ENCODE peak calls at places on chromosomes 4 and X, in eight cellular contexts. L is WTC11; J is activated T-helper 9 cell treated with anti-CD3 and anti-CD28 coated beads, Interleukin-2, amount 50 U/mL, for 16 hours; T is GM23338; U is hypothalamus; B is activated CD4-positive, alpha-beta T cell treated with anti-CD3 and anti-CD28 coated beads for 4 hours; D is iris pigment epithelial cell; Z is amniotic epithelial cell. K is an unnamed sample.

GRCh38 chrX:152165033-152165743 is 26.8 kb upstream of the MAGEA10 start:
- DNase-seq in L (no peak), J (no peak), T (no peak), U (no peak), B (no peak), D (no peak), Z (no peak), K (no peak)

GRCh38 chr4:132383571-132384199 is 765.4 kb upstream of the PCDH10 start:
- DNase-seq in L (no peak), J (no peak), T (no peak), U (no peak), B (no peak), D (peak; percentile 49), Z (peak; percentile 82), K (no peak)

GRCh38 chrX:39601193-39602085 is 496.3 kb downstream of the BCOR start:
- DNase-seq in L (no peak), J (no peak), T (no peak), U (no peak), B (no peak), D (no peak), Z (no peak), K (peak; percentile 24)

GRCh38 chr4:129358571-129358970 is 262.6 kb downstream of the C4orf33 start:
- DNase-seq in L (no peak), J (no peak), T (no peak), U (no peak), B (no peak), D (peak; percentile 90), Z (peak; percentile 90), K (no peak)

GRCh38 chrX:54999717-55000598 is at the start of gene APEX2:
- DNase-seq in L (peak; percentile 81), J (peak; percentile 80), T (peak; percentile 89), U (peak; percentile 83), B (peak; percentile 83), D (peak; percentile 94), Z (peak; percentile 92), K (peak; percentile 90)

GRCh38 chr4:138736362-138736761 is 279.2 kb upstream of the NOCT start:
- DNase-seq in L (no peak), J (no peak), T (no peak), U (no peak), B (no peak), D (peak; percentile 41), Z (peak; percentile 21), K (no peak)

GRCh38 chr4:1062419-1062818 is 50.9 kb downstream of the RNF212 start:
- DNase-seq in L (no peak), J (no peak), T (no peak), U (no peak), B (no peak), D (no peak), Z (no peak), K (no peak)

GRCh38 chr4:122764071-122764807 is 31.7 kb downstream of the BBS12 start:
- DNase-seq in L (no peak), J (no peak), T (no peak), U (no peak), B (no peak), D (peak; percentile 47), Z (peak; percentile 52), K (no peak)

GRCh38 chrX:15815779-15816452 is 25.6 kb downstream of the ZRSR2 start:
- DNase-seq in L (peak; percentile 16), J (no peak), T (peak; percentile 63), U (no peak), B (no peak), D (peak; percentile 18), Z (peak; percentile 2), K (peak; percentile 22)

GRCh38 chr4:126778348-126778747 is 854.4 kb upstream of the INTU start:
- DNase-seq in L (no peak), J (no peak), T (no peak), U (no peak), B (no peak), D (peak; percentile 87), Z (peak; percentile 50), K (no peak)

GRCh38 chr4:122334828-122335227 is 44.0 kb upstream of the ADAD1 start:
- DNase-seq in L (no peak), J (no peak), T (no peak), U (no peak), B (no peak), D (no peak), Z (no peak), K (no peak)

GRCh38 chrX:111555559-111555958 is 44.1 kb downstream of the SERTM2 start:
- DNase-seq in L (peak; percentile 12), J (no peak), T (peak; percentile 58), U (no peak), B (no peak), D (no peak), Z (no peak), K (no peak)

K was measured in BE2C.